ENCODE peak calls at places on chromosomes 5 and 9, in nine cellular contexts. One of them, this sample, is unnamed.

GRCh38 chr9:84493284-84493947 is 152.9 kb upstream of the SLC28A3 start:
- DNase-seq in mucosa of descending colon: no peak
- DNase-seq in pancreas: no peak
- DNase-seq in K562: no peak
- DNase-seq in body of pancreas: no peak
- DNase-seq in gastrocnemius medialis: no peak
- DNase-seq in psoas muscle: no peak
- DNase-seq in A549: no peak
- DNase-seq in uterus: no peak
- DNase-seq in this sample: no peak

GRCh38 chr5:74186351-74187315 is 453.9 kb downstream of the ENC1 start:
- DNase-seq in mucosa of descending colon: no peak
- DNase-seq in pancreas: no peak
- DNase-seq in K562: no peak
- DNase-seq in body of pancreas: no peak
- DNase-seq in gastrocnemius medialis: no peak
- DNase-seq in psoas muscle: no peak
- DNase-seq in A549: no peak
- DNase-seq in uterus: no peak
- DNase-seq in this sample: no peak

GRCh38 chr5:158840193-158840592 is 259.5 kb downstream of the EBF1 start:
- DNase-seq in mucosa of descending colon: no peak
- DNase-seq in pancreas: no peak
- DNase-seq in K562: no peak
- DNase-seq in body of pancreas: no peak
- DNase-seq in gastrocnemius medialis: no peak
- DNase-seq in psoas muscle: no peak
- DNase-seq in A549: no peak
- DNase-seq in uterus: no peak
- DNase-seq in this sample: no peak

GRCh38 chr9:138116521-138116920 is 238.9 kb downstream of the CACNA1B start:
- DNase-seq in mucosa of descending colon: no peak
- DNase-seq in pancreas: no peak
- DNase-seq in K562: no peak
- DNase-seq in body of pancreas: no peak
- DNase-seq in gastrocnemius medialis: no peak
- DNase-seq in psoas muscle: no peak
- DNase-seq in A549: no peak
- DNase-seq in uterus: no peak
- DNase-seq in this sample: no peak

GRCh38 chr9:127213859-127214258 is 50.7 kb upstream of the GARNL3 start:
- DNase-seq in mucosa of descending colon: no peak
- DNase-seq in pancreas: no peak
- DNase-seq in K562: no peak
- DNase-seq in body of pancreas: no peak
- DNase-seq in gastrocnemius medialis: no peak
- DNase-seq in psoas muscle: no peak
- DNase-seq in A549: no peak
- DNase-seq in uterus: no peak
- DNase-seq in this sample: no peak

GRCh38 chr5:138649316-138649720 is 74.1 kb upstream of the HSPA9 start:
- DNase-seq in mucosa of descending colon: no peak
- DNase-seq in pancreas: no peak
- DNase-seq in K562: no peak
- DNase-seq in body of pancreas: no peak
- DNase-seq in gastrocnemius medialis: no peak
- DNase-seq in psoas muscle: no peak
- DNase-seq in A549: no peak
- DNase-seq in uterus: no peak
- DNase-seq in this sample: no peak

GRCh38 chr5:132429451-132430440 is 60.2 kb downstream of the SLC22A5 start:
- DNase-seq in mucosa of descending colon: no peak
- DNase-seq in pancreas: no peak
- DNase-seq in K562: no peak
- DNase-seq in body of pancreas: no peak
- DNase-seq in gastrocnemius medialis: no peak
- DNase-seq in psoas muscle: no peak
- DNase-seq in A549: no peak
- DNase-seq in uterus: no peak
- DNase-seq in this sample: no peak

GRCh38 chr9:133258061-133259015 is 16.7 kb downstream of the ABO start:
- DNase-seq in mucosa of descending colon: no peak
- DNase-seq in pancreas: no peak
- DNase-seq in K562: no peak
- DNase-seq in body of pancreas: no peak
- DNase-seq in gastrocnemius medialis: no peak
- DNase-seq in psoas muscle: no peak
- DNase-seq in A549: no peak
- DNase-seq in uterus: no peak
- DNase-seq in this sample: no peak

GRCh38 chr5:109168151-109168550 is 241.6 kb downstream of the PJA2 start:
- DNase-seq in mucosa of descending colon: no peak
- DNase-seq in pancreas: no peak
- DNase-seq in K562: no peak
- DNase-seq in body of pancreas: no peak
- DNase-seq in gastrocnemius medialis: no peak
- DNase-seq in psoas muscle: no peak
- DNase-seq in A549: no peak
- DNase-seq in uterus: no peak
- DNase-seq in this sample: no peak

GRCh38 chr9:13863112-13863511 is 450.8 kb downstream of the NFIB start:
- DNase-seq in mucosa of descending colon: no peak
- DNase-seq in pancreas: no peak
- DNase-seq in K562: no peak
- DNase-seq in body of pancreas: peak; percentile 11
- DNase-seq in gastrocnemius medialis: peak; percentile 61
- DNase-seq in psoas muscle: peak; percentile 66
- DNase-seq in A549: no peak
- DNase-seq in uterus: peak; percentile 58
- DNase-seq in this sample: peak; percentile 36

GRCh38 chr5:139141410-139141809 is 56.8 kb downstream of the SIL1 start:
- DNase-seq in mucosa of descending colon: no peak
- DNase-seq in pancreas: no peak
- DNase-seq in K562: no peak
- DNase-seq in body of pancreas: no peak
- DNase-seq in gastrocnemius medialis: no peak
- DNase-seq in psoas muscle: no peak
- DNase-seq in A549: no peak
- DNase-seq in uterus: peak; percentile 38
- DNase-seq in this sample: no peak

GRCh38 chr5:145981612-145982571 is 45.5 kb downstream of the SH3RF2 start:
- DNase-seq in mucosa of descending colon: no peak
- DNase-seq in pancreas: no peak
- DNase-seq in K562: no peak
- DNase-seq in body of pancreas: peak; percentile 26
- DNase-seq in gastrocnemius medialis: no peak
- DNase-seq in psoas muscle: no peak
- DNase-seq in A549: no peak
- DNase-seq in uterus: no peak
- DNase-seq in this sample: no peak

GRCh38 chr5:112656456-112656855 is 81.2 kb upstream of the APC start:
- DNase-seq in mucosa of descending colon: no peak
- DNase-seq in pancreas: no peak
- DNase-seq in K562: no peak
- DNase-seq in body of pancreas: no peak
- DNase-seq in gastrocnemius medialis: no peak
- DNase-seq in psoas muscle: no peak
- DNase-seq in A549: no peak
- DNase-seq in uterus: no peak
- DNase-seq in this sample: no peak

DNA sequence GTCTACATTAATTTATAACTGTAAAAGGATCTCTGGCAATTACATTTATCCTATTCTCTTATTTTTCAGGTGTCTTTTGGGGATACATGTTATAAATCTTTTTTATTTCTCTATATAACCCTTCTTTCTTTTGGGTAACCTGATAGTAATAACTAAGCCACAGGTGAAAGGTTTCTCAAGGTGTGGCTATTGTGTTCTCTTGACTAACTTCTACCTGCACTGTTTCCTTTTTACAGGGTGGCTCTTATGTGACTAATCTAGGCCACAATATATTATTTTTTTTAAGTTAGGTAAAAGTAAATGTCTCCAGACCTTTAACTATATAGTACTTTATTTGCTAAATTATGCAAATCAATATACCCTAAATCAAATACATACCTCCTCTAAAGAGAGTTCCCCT is 193.2 kb downstream of the EFNA5 start:
- DNase-seq in mucosa of descending colon: no peak
- DNase-seq in pancreas: no peak
- DNase-seq in K562: no peak
- DNase-seq in body of pancreas: no peak
- DNase-seq in gastrocnemius medialis: no peak
- DNase-seq in psoas muscle: no peak
- DNase-seq in A549: no peak
- DNase-seq in uterus: no peak
- DNase-seq in this sample: no peak
- H3K4me1 ChIP-seq in mucosa of descending colon: peaks cover 9% of the 10 kb centered on the region
- H3K4me1 ChIP-seq in pancreas: no peaks in the 10 kb centered on the region
- H3K4me1 ChIP-seq in K562: no peaks in the 10 kb centered on the region
- H3K4me1 ChIP-seq in body of pancreas: peaks cover 12% of the 10 kb centered on the region
- H3K4me1 ChIP-seq in gastrocnemius medialis: no peaks in the 10 kb centered on the region
- H3K4me1 ChIP-seq in psoas muscle: no peaks in the 10 kb centered on the region
- H3K4me1 ChIP-seq in A549: peaks cover 88% of the 10 kb centered on the region
- H3K4me1 ChIP-seq in uterus: no peaks in the 10 kb centered on the region
- H3K4me1 ChIP-seq in this sample: no peaks in the 10 kb centered on the region

GRCh38 chr5:154197801-154198461 is 7.4 kb downstream of the GALNT10 start:
- DNase-seq in mucosa of descending colon: no peak
- DNase-seq in pancreas: no peak
- DNase-seq in K562: no peak
- DNase-seq in body of pancreas: no peak
- DNase-seq in gastrocnemius medialis: no peak
- DNase-seq in psoas muscle: no peak
- DNase-seq in A549: peak; percentile 35
- DNase-seq in uterus: no peak
- DNase-seq in this sample: no peak

GRCh38 chr5:154194348-154195329 is 4.1 kb downstream of the GALNT10 start:
- DNase-seq in mucosa of descending colon: no peak
- DNase-seq in pancreas: no peak
- DNase-seq in K562: no peak
- DNase-seq in body of pancreas: no peak
- DNase-seq in gastrocnemius medialis: no peak
- DNase-seq in psoas muscle: no peak
- DNase-seq in A549: no peak
- DNase-seq in uterus: no peak
- DNase-seq in this sample: no peak

GRCh38 chr5:154199263-154199662 is 8.7 kb downstream of the GALNT10 start:
- DNase-seq in mucosa of descending colon: no peak
- DNase-seq in pancreas: no peak
- DNase-seq in K562: peak; percentile 38
- DNase-seq in body of pancreas: no peak
- DNase-seq in gastrocnemius medialis: no peak
- DNase-seq in psoas muscle: no peak
- DNase-seq in A549: peak; percentile 69
- DNase-seq in uterus: no peak
- DNase-seq in this sample: no peak

GRCh38 chr5:154198611-154199230 is 8.2 kb downstream of the GALNT10 start:
- DNase-seq in mucosa of descending colon: no peak
- DNase-seq in pancreas: no peak
- DNase-seq in K562: no peak
- DNase-seq in body of pancreas: no peak
- DNase-seq in gastrocnemius medialis: no peak
- DNase-seq in psoas muscle: no peak
- DNase-seq in A549: peak; percentile 78
- DNase-seq in uterus: no peak
- DNase-seq in this sample: no peak

DNA sequence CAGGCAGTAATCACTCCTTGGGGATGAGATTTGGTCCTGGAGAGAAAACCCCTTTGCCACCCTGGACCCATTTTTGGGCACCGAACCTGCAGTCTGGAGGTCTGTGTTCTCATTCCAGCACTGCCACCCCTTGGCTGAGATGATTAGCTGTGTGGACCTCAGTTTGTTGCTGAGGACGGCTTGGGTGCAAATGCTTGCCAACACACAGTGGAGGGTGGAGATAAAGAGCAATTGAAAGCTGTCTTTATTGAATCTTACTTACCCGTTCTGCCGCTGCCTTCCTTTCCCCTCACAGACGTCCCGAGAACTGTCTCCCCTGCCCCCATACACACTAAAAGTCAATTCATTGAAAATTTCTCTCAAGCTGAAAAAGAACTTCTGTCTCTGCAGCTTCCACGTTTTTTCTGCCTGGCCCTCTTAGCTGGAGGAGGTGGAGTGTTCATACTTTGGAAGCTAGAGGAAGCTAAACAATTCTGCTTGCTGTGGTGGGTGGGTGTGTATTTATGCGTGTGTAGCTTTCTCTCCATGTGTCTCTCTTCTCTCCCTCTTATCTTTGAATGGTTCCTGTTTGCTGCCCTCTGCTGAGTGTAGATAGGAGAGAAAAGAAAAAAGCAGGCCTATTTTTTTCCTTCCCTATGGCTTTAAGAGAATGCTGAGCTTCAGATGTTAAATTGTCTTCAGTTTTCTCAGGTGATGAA is 6.6 kb downstream of the GALNT10 start:
- DNase-seq in mucosa of descending colon: no peak
- DNase-seq in pancreas: no peak
- DNase-seq in K562: peak; percentile 83
- DNase-seq in body of pancreas: no peak
- DNase-seq in gastrocnemius medialis: no peak
- DNase-seq in psoas muscle: no peak
- DNase-seq in A549: peak; percentile 35
- DNase-seq in uterus: no peak
- DNase-seq in this sample: no peak
- TF ChIP-seq CTCF in mucosa of descending colon: peak; percentile 8
- TF ChIP-seq CTCF in pancreas: no peak
- TF ChIP-seq CTCF in K562: no peak
- TF ChIP-seq CTCF in body of pancreas: no peak
- TF ChIP-seq CTCF in gastrocnemius medialis: no peak
- TF ChIP-seq CTCF in psoas muscle: no peak
- TF ChIP-seq CTCF in A549: peak; percentile 48
- TF ChIP-seq CTCF in uterus: no peak
- TF ChIP-seq CTCF in this sample: no peak

DNA sequence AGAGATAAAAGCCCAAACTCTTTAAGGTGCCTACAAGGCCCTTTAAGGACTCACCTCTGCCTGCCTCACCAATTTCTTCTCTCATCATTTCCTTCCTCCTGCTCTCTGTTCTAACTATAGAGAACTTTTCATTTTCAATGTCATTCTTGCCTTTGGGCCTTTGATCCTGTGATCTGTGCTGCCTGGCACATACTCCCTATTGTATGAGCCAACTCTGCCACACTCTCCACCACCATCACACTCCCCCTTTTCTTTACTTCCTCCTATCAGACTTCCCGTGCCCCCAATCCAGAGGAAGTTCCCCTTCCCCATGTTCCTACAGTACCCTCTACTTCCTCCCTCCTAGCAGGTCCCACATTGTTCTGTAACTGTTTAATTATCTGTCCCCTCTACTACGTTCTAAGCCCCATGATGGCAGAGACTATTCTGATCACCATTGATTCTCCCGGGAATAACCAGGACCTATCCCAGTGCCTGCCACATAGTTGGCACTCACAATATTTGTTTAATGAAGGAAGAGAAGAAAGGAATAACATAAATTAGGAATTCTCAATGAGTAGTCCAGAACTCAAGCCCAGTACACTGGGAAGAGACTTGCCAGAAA is 27.6 kb downstream of the ADAM19 start:
- DNase-seq in mucosa of descending colon: no peak
- DNase-seq in pancreas: no peak
- DNase-seq in K562: no peak
- DNase-seq in body of pancreas: no peak
- DNase-seq in gastrocnemius medialis: no peak
- DNase-seq in psoas muscle: no peak
- DNase-seq in A549: no peak
- DNase-seq in uterus: no peak
- DNase-seq in this sample: no peak
- H3K4me1 ChIP-seq in mucosa of descending colon: peaks cover 4% of the 10 kb centered on the region
- H3K4me1 ChIP-seq in pancreas: no peaks in the 10 kb centered on the region
- H3K4me1 ChIP-seq in K562: no peaks in the 10 kb centered on the region
- H3K4me1 ChIP-seq in body of pancreas: no peaks in the 10 kb centered on the region
- H3K4me1 ChIP-seq in gastrocnemius medialis: peaks cover 42% of the 10 kb centered on the region
- H3K4me1 ChIP-seq in psoas muscle: peaks cover 42% of the 10 kb centered on the region
- H3K4me1 ChIP-seq in A549: peaks cover 37% of the 10 kb centered on the region
- H3K4me1 ChIP-seq in uterus: no peaks in the 10 kb centered on the region
- H3K4me1 ChIP-seq in this sample: peaks cover 8% of the 10 kb centered on the region

GRCh38 chr5:178589180-178590140 is 733 bp downstream of the COL23A1 start:
- DNase-seq in mucosa of descending colon: no peak
- DNase-seq in pancreas: no peak
- DNase-seq in K562: peak; percentile 39
- DNase-seq in body of pancreas: peak; percentile 30
- DNase-seq in gastrocnemius medialis: peak; percentile 27
- DNase-seq in psoas muscle: peak; percentile 68
- DNase-seq in A549: no peak
- DNase-seq in uterus: no peak
- DNase-seq in this sample: no peak
- TF ChIP-seq CTCF in mucosa of descending colon: no peak
- TF ChIP-seq CTCF in pancreas: no peak
- TF ChIP-seq CTCF in K562: peak; percentile 55
- TF ChIP-seq CTCF in body of pancreas: no peak
- TF ChIP-seq CTCF in gastrocnemius medialis: peak; percentile 31
- TF ChIP-seq CTCF in psoas muscle: peak; percentile 28
- TF ChIP-seq CTCF in A549: no peak
- TF ChIP-seq CTCF in uterus: no peak
- TF ChIP-seq CTCF in this sample: no peak